ENCODE peak calls at places on chromosomes 3 and 15, in five cellular contexts. P, M, C, S and V are unnamed samples.

GRCh38 chr15:80002267-80002666 is 31.3 kb upstream of the BCL2A1 start:
- ATAC-seq in C (no peak), P (no peak), M (no peak), S (no peak), V (no peak)

GRCh38 chr3:73490453-73491311 is 134.1 kb downstream of the PDZRN3 start:
- ATAC-seq in S (peak; percentile 91), C (peak; percentile 64), M (peak; percentile 90), P (peak; percentile 57), V (peak; percentile 14)

GRCh38 chr15:22978691-22979068 is 1.5 kb downstream of the CYFIP1 start:
- ATAC-seq in M (no peak), C (no peak), S (no peak), P (no peak), V (no peak)

GRCh38 chr3:2568073-2568671 is 469.5 kb downstream of the CNTN4 start:
- ATAC-seq in M (no peak), S (no peak), P (no peak), C (no peak), V (peak; percentile 54)

GRCh38 chr15:92917606-92918407 is 17.7 kb downstream of the CHD2 start:
- ATAC-seq in C (peak; percentile 88), M (peak; percentile 83), P (peak; percentile 84), S (peak; percentile 80), V (peak; percentile 75)

GRCh38 chr15:64430000-64430735 is 30.2 kb upstream of the ZNF609 start:
- ATAC-seq in S (peak; percentile 30), M (no peak), P (peak; percentile 53), C (no peak), V (peak; percentile 74)

GRCh38 chr3:29281265-29282228 is 676 bp downstream of the RBMS3 start:
- ATAC-seq in P (peak; percentile 41), M (peak; percentile 36), S (peak; percentile 37), C (peak; percentile 45), V (no peak)

GRCh38 chr15:40878785-40879184 is 4.8 kb upstream of the RHOV start:
- ATAC-seq in C (peak; percentile 71), S (no peak), M (no peak), P (no peak), V (no peak)

GRCh38 chr3:158540066-158540465 is 30.9 kb upstream of the MLF1 start:
- ATAC-seq in P (no peak), C (no peak), M (no peak), S (no peak), V (no peak)

GRCh38 chr15:95068847-95069518 is 837.6 kb downstream of the MCTP2 start:
- ATAC-seq in P (no peak), S (no peak), M (no peak), C (no peak), V (no peak)

GRCh38 chr3:107612581-107613182 is 89.9 kb downstream of the BBX start:
- ATAC-seq in C (no peak), M (no peak), P (peak; percentile 21), S (no peak), V (no peak)

GRCh38 chr3:59444293-59444671 is 394.5 kb upstream of the CFAP20DC start:
- ATAC-seq in M (no peak), P (no peak), S (no peak), C (no peak), V (no peak)

GRCh38 chr3:132660745-132661067 is 577 bp downstream of the UBA5 start:
- ATAC-seq in C (peak; percentile 24), M (peak; percentile 20), S (no peak), P (peak; percentile 2), V (peak; percentile 4)

GRCh38 chr3:23161308-23161707 is 41.8 kb upstream of the UBE2E2 start:
- ATAC-seq in P (no peak), C (no peak), S (no peak), M (no peak), V (no peak)

GRCh38 chr3:24305795-24306467 is 188.7 kb downstream of the THRB start:
- ATAC-seq in C (no peak), M (no peak), S (peak; percentile 69), P (no peak), V (no peak)

GRCh38 chr15:65767895-65768294 is 24.2 kb downstream of the DENND4A start:
- ATAC-seq in C (no peak), S (no peak), P (no peak), M (no peak), V (no peak)

GRCh38 chr3:64157150-64158035 is 67.9 kb downstream of the PRICKLE2 start:
- ATAC-seq in P (no peak), M (no peak), S (no peak), C (no peak), V (no peak)

GRCh38 chr3:145963111-145963510 is 197.9 kb downstream of the PLOD2 start:
- ATAC-seq in S (no peak), P (no peak), M (no peak), C (no peak), V (no peak)

GRCh38 chr3:145015243-145015642 is 1043.6 kb downstream of the DIPK2A start:
- ATAC-seq in P (no peak), C (no peak), M (no peak), S (no peak), V (no peak)

GRCh38 chr3:194279106-194279505 is 72.0 kb downstream of the CPN2 start:
- ATAC-seq in M (no peak), S (no peak), C (no peak), P (no peak), V (no peak)

GRCh38 chr3:141986548-141987107 is 110.2 kb downstream of the ATP1B3 start:
- ATAC-seq in S (no peak), C (no peak), M (no peak), P (no peak), V (no peak)

GRCh38 chr3:184786271-184787010 is 25.5 kb upstream of the VPS8 start:
- ATAC-seq in M (peak; percentile 64), C (peak; percentile 73), S (no peak), P (peak; percentile 73), V (peak; percentile 88)

GRCh38 chr3:100971776-100972175 is 21.4 kb downstream of the ABI3BP start:
- ATAC-seq in S (no peak), C (no peak), P (no peak), M (no peak), V (no peak)

GRCh38 chr15:80888846-80889245 is 100.8 kb downstream of the MESD start:
- ATAC-seq in P (no peak), C (no peak), S (no peak), M (no peak), V (no peak)

GRCh38 chr3:14829811-14830210 is 11.0 kb downstream of the FGD5 start:
- ATAC-seq in P (no peak), S (no peak), C (no peak), M (no peak), V (no peak)

GRCh38 chr3:175546115-175546514 is 687.0 kb downstream of the NAALADL2 start:
- ATAC-seq in M (no peak), P (no peak), S (no peak), C (no peak), V (no peak)

GRCh38 chr3:128573160-128573559 is 77.5 kb downstream of the RPN1 start:
- ATAC-seq in C (no peak), S (no peak), M (no peak), P (no peak), V (no peak)

GRCh38 chr3:128573707-128574162 is 76.9 kb downstream of the RPN1 start:
- ATAC-seq in M (peak; percentile 30), P (peak; percentile 66), C (peak; percentile 17), S (no peak), V (peak; percentile 42)

GRCh38 chr3:128569756-128570155 is 76.8 kb upstream of the GATA2 start:
- ATAC-seq in P (no peak), C (no peak), S (no peak), M (no peak), V (no peak)

GRCh38 chr3:128572013-128572412 is 78.6 kb downstream of the RPN1 start:
- ATAC-seq in P (no peak), S (no peak), C (no peak), M (no peak), V (no peak)

DNA sequence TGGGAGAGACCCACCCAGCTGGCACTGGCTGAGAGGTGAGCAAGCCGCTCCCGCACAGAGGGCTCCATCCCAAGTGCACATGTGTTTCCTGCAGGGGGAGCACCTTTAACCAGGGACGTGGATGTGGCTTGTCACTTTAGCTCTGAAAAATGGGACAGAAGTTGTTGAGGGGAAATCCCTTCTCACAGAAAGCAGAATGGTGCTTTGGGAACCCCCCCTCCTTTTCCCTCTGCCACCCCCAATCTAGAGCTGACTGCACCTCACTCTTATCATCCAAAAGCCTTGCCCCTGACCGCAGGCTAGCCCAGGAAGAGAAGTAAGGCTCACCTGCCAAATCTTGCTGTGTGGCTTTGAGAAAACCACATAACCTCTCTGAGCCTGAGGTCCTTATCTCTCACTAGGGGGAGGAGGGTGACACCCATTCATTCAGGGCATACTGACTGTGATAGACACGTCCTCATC is 77.9 kb downstream of the RPN1 start:
- ATAC-seq in C (no peak), S (peak; percentile 48), M (no peak), P (peak; percentile 64), V (no peak)
- TF ChIP-seq CTCF in C (no peak), S (no peak), M (no peak), P (peak; percentile 35), V (no peak)

DNA sequence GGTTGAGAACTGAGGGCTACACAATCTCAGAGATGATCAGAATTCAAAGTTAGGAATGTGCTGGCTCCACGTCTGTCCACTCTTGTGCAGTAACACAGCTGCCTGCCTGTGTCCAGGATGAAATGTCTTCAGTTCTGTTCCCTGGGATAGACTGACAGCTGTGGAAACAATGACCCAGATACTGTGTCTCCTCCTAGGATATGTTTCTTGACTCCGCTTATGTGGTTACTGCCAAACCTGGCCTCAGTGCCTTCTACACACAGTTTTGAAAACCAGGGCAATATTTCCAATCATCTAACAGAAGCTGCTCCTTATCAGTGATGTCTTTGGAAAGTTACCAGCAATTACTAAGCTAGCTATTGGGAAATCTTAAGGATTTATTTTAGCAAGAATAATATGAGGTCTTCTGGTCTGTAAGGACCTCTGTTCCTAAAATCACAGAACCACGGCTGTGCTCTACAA is 67.6 kb downstream of the NOX5 start:
- ATAC-seq in P (peak; percentile 45), C (peak; percentile 61), S (peak; percentile 60), M (peak; percentile 55), V (peak; percentile 90)
- H3K27ac ChIP-seq in P (no peak overlapping the region), C (peak overlapping the region; percentile 91), S (no peak overlapping the region), M (peak overlapping the region; percentile 35), V (no peak overlapping the region)

GRCh38 chr3:67897686-67898336 is 243.4 kb upstream of the SUCLG2 start:
- ATAC-seq in S (peak; percentile 24), C (no peak), P (no peak), M (no peak), V (no peak)

GRCh38 chr3:67896130-67896529 is 241.7 kb upstream of the SUCLG2 start:
- ATAC-seq in P (no peak), C (no peak), M (peak; percentile 42), S (peak; percentile 66), V (no peak)

GRCh38 chr3:67898916-67899315 is 244.5 kb upstream of the SUCLG2 start:
- ATAC-seq in S (no peak), P (no peak), C (no peak), M (no peak), V (no peak)

GRCh38 chr3:67906256-67906655 is 251.8 kb upstream of the SUCLG2 start:
- ATAC-seq in C (no peak), P (no peak), M (no peak), S (no peak), V (no peak)

DNA sequence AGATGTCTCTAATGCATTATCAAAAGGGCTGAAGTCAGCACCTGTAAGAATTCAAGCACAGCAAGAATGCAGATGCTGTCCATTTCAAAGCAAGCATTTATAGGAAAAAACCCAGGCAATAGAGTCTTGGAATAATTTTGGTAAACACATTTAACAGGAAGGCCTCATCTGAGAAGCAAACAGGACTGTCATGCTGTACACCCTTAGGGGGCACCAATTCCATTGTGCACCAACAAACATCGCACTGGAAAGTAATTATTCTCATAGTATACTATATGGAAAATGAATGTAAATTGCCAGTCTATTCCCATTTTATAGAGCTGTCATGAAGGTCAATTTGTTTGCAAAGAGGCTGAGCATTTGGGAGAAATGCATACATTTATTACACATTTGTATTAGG is 247.3 kb upstream of the SUCLG2 start:
- ATAC-seq in S (no peak), M (no peak), P (peak; percentile 39), C (no peak), V (no peak)
- TF ChIP-seq CTCF in S (no peak), M (no peak), P (peak; percentile 39), C (no peak), V (no peak)

GRCh38 chr3:72483554-72484104 is 364.6 kb downstream of the SHQ1 start:
- ATAC-seq in M (no peak), P (no peak), S (no peak), C (no peak), V (no peak)
- H3K27ac ChIP-seq in M (no peak overlapping the region), P (no peak overlapping the region), S (no peak overlapping the region), C (no peak overlapping the region), V (peak overlapping the region; percentile 69)